ENCODE peak calls at places on chromosomes 4 and X, in six cellular contexts. G is mesendoderm, V is mesenchymal stem cell, Z is neuronal stem cell, K is IMR-90, U is H9. B is an unnamed sample.

GRCh38 chr4:2929469-2929868 is 33.7 kb downstream of the NOP14 start:
- DNase-seq in K (no peak), V (no peak), G (no peak), Z (no peak), U (no peak), B (no peak)

GRCh38 chr4:186486172-186486571 is 69.2 kb downstream of the MTNR1A start:
- DNase-seq in Z (peak), U (no peak), G (no peak), K (peak), V (no peak), B (no peak)

GRCh38 chr4:8610858-8611610 is 18.5 kb downstream of the CPZ start:
- DNase-seq in U (no peak), K (no peak), V (no peak), G (no peak), Z (no peak), B (no peak)

GRCh38 chrX:65644621-65645287 is 22.7 kb upstream of the MSN start:
- DNase-seq in V (peak), G (peak), Z (no peak), U (peak), K (peak), B (no peak)

GRCh38 chr4:40627540-40627939 is 2.1 kb downstream of the RBM47 start:
- DNase-seq in Z (no peak), G (no peak), V (no peak), U (no peak), K (no peak), B (no peak)

GRCh38 chr4:21327976-21328700 is 620.4 kb downstream of the KCNIP4 start:
- DNase-seq in K (no peak), V (no peak), Z (no peak), U (no peak), G (no peak), B (no peak)

GRCh38 chr4:158282252-158282651 is 72.0 kb downstream of the TMEM144 start:
- DNase-seq in Z (no peak), K (peak), V (peak), G (peak), U (no peak), B (no peak)

GRCh38 chr4:28167411-28167810 is 1306.8 kb downstream of the STIM2 start:
- DNase-seq in K (no peak), V (no peak), G (peak), Z (no peak), U (no peak), B (no peak)

GRCh38 chr4:182354106-182354505 is 110.9 kb downstream of the TENM3 start:
- DNase-seq in Z (no peak), V (no peak), U (no peak), G (no peak), K (no peak), B (no peak)

GRCh38 chr4:55218041-55218440 is 92.6 kb upstream of the KDR start:
- DNase-seq in K (no peak), U (no peak), G (no peak), V (no peak), Z (no peak), B (no peak)

GRCh38 chr4:20603671-20604313 is 96.5 kb upstream of the PACRGL start:
- DNase-seq in G (no peak), K (peak), Z (no peak), V (peak), U (no peak), B (no peak)

GRCh38 chrX:134745636-134746378 is 87.5 kb upstream of the PLAC1 start:
- DNase-seq in G (no peak), V (no peak), Z (no peak), K (no peak), U (no peak), B (no peak)

GRCh38 chrX:115642895-115643530 is 82.0 kb downstream of the PLS3 start:
- DNase-seq in Z (peak), K (peak), V (peak), G (peak), U (no peak), B (no peak)

GRCh38 chrX:25175743-25176142 is 160.0 kb upstream of the ARX start:
- DNase-seq in Z (no peak), U (no peak), K (no peak), V (no peak), G (no peak), B (no peak)

GRCh38 chr4:156677136-156677535 is 294.5 kb downstream of the PDGFC start:
- DNase-seq in V (peak), G (peak), Z (peak), K (no peak), U (no peak), B (no peak)

GRCh38 chr4:102815981-102816380 is 11.4 kb downstream of the UBE2D3 start:
- DNase-seq in K (peak), V (peak), G (peak), U (no peak), Z (peak), B (no peak)

GRCh38 chr4:158459085-158459820 is 62.4 kb upstream of the RXFP1 start:
- DNase-seq in G (peak), Z (no peak), K (no peak), V (no peak), U (peak), B (no peak)

GRCh38 chrX:13008851-13009250 is 33.9 kb downstream of the TMSB4X start:
- DNase-seq in K (no peak), U (no peak), V (no peak), Z (no peak), G (no peak), B (no peak)

GRCh38 chr4:140130677-140131076 is 23.3 kb downstream of the MAML3 start:
- DNase-seq in V (no peak), U (no peak), K (peak), Z (no peak), G (no peak), B (no peak)
- H2BK15ac ChIP-seq in V (no peak), U (no peak), K (peak), Z (no peak), G (no peak), B (no peak)

GRCh38 chrX:81957900-81958545 is 756.1 kb downstream of the SH3BGRL start:
- DNase-seq in Z (peak), V (no peak), K (peak), G (peak), U (no peak), B (no peak)
- H2BK15ac ChIP-seq in Z (no peak), V (no peak), K (no peak), G (no peak), U (no peak), B (no peak)

DNA sequence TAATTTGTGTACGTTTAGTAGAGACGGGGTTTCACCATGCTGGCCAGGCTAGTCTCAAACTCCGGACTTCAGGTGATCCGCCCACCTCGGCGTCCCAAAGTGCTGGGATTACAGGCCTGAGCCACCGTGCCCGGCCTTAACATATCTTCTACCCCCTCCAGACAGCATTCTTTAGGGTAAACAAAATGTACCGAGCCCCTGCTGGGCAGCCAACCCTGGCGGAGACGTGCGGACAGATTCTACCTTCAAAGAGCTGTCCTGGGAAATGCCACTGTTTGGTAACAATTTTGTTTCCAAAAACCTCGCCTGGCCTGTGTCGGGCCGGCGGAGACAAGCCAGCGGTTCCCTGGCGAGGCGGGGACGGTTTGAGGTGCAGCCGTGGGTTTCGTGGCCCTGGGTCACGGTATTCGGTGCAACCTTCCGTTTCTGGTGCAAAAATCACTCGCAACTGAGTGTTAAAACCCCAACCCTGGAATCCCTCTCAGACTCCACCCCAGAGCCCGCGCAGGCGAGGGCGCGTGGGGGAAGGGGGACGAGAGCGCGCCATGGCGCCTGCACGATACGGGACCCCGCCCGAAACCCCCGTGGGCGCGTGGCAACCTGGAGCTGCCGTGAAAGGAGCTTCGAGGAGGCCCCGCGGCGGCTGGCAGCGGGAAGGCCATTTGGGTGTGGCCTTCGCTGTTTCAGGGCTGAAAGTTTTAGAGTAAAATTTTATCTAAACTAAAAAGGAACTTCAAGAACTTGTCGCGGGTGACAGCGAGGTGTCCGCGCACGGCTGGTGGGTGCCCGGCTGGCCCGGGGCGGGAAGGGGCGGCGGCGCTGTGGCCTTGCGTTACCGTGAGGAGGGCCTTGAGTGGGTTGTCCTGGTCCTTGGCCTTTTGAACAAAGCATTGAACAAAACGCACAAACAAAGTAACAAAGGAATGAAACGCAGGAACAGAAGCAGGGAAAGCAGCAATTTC is 17.0 kb downstream of the MRFAP1 start:
- DNase-seq in K (no peak), U (no peak), Z (no peak), G (no peak), V (no peak), B (no peak)
- H2BK15ac ChIP-seq in K (no peak), U (no peak), Z (no peak), G (no peak), V (no peak), B (no peak)

DNA sequence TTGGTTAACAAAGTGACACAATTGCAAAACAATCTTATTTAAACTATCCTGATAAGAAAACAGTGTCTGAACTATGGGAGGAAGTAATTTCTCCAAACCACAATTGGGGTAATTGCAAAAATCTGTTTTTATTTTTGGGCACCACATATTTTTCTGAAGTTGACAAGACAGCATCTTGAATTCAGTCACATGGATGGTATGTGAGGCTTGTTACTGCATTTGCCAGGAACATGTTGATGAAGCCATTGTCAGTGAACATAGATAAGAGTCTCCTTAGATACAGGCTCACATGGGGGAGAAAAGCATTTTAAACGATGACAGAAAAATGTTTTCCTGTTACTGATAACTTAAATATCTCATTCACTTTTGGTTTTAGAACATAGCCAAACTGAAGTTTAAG is 5.5 kb upstream of the USP53 start:
- DNase-seq in Z (no peak), K (peak), U (no peak), V (no peak), G (peak), B (no peak)
- H2BK15ac ChIP-seq in Z (no peak), K (no peak), U (no peak), V (no peak), G (no peak), B (no peak)

B was measured in H1.